ENCODE peak calls at places on chromosomes 4 and X, in four cellular contexts. A, T, R and O are unnamed samples.

GRCh38 chr4:28313729-28314713 is 1453.4 kb downstream of the STIM2 start:
- DNase-seq in A (no peak), T (no peak), R (no peak), O (no peak)

GRCh38 chr4:169033660-169034059 is 23.6 kb upstream of the CBR4 start:
- DNase-seq in A (no peak), T (no peak), R (no peak), O (no peak)

GRCh38 chr4:174474457-174475075 is 47.7 kb downstream of the HPGD start:
- DNase-seq in A (no peak), T (no peak), R (no peak), O (no peak)

GRCh38 chr4:102778720-102779119 is 18.0 kb upstream of the MANBA start:
- DNase-seq in A (no peak), T (no peak), R (no peak), O (no peak)

GRCh38 chrX:22192419-22193086 is 80.2 kb upstream of the CBLL2 start:
- DNase-seq in A (peak; percentile 79), T (peak; percentile 61), R (peak; percentile 56), O (peak; percentile 65)

GRCh38 chrX:17939724-17940123 is 78.6 kb upstream of the RAI2 start:
- DNase-seq in A (no peak), T (no peak), R (no peak), O (no peak)

GRCh38 chrX:96684339-96685204 is at the start of gene DIAPH2:
- DNase-seq in A (peak; percentile 92), T (peak; percentile 82), R (peak; percentile 75), O (peak; percentile 82)

GRCh38 chr4:31467781-31468180 is 747.6 kb downstream of the PCDH7 start:
- DNase-seq in A (no peak), T (no peak), R (no peak), O (peak; percentile 34)

GRCh38 chr4:121217385-121217784 is 53.3 kb upstream of the TNIP3 start:
- DNase-seq in A (no peak), T (no peak), R (peak; percentile 46), O (peak; percentile 50)

GRCh38 chrX:13123857-13124345 is 79.5 kb upstream of the FAM9C start:
- DNase-seq in A (no peak), T (no peak), R (peak; percentile 85), O (peak; percentile 49)

GRCh38 chr4:179762840-179763239 is 2320.6 kb upstream of the AGA start:
- DNase-seq in A (no peak), T (no peak), R (no peak), O (no peak)

GRCh38 chr4:156970501-156971167 is 965 bp downstream of the PDGFC start:
- DNase-seq in A (peak; percentile 89), T (peak; percentile 13), R (peak; percentile 62), O (peak; percentile 77)

GRCh38 chr4:173223743-173224142 is 55.1 kb downstream of the GALNT7 start:
- DNase-seq in A (no peak), T (no peak), R (no peak), O (no peak)

GRCh38 chr4:132642196-132642817 is 506.8 kb upstream of the PCDH10 start:
- DNase-seq in A (no peak), T (peak; percentile 4), R (peak; percentile 12), O (peak; percentile 65)

GRCh38 chr4:144582975-144583374 is 63.0 kb upstream of the HHIP start:
- DNase-seq in A (no peak), T (no peak), R (peak; percentile 28), O (no peak)

GRCh38 chrX:112785323-112785722 is 55.3 kb downstream of the AMOT start:
- DNase-seq in A (no peak), T (no peak), R (no peak), O (no peak)

GRCh38 chr4:152640058-152640921 is 39.5 kb downstream of the TMEM154 start:
- DNase-seq in A (no peak), T (no peak), R (peak; percentile 28), O (peak; percentile 51)

GRCh38 chr4:17336524-17336941 is 175.4 kb downstream of the QDPR start:
- DNase-seq in A (no peak), T (peak; percentile 83), R (peak; percentile 48), O (peak; percentile 53)

GRCh38 chrX:63740382-63740781 is 44.6 kb downstream of the ARHGEF9 start:
- DNase-seq in A (no peak), T (no peak), R (no peak), O (no peak)

GRCh38 chrX:3592184-3592583 is 121.3 kb downstream of the PRKX start:
- DNase-seq in A (no peak), T (no peak), R (no peak), O (no peak)

GRCh38 chrX:1914606-1915365 is 299.9 kb downstream of the ASMT start:
- DNase-seq in A (no peak), T (no peak), R (no peak), O (no peak)

GRCh38 chr4:39045791-39046221 is 13.6 kb upstream of the TMEM156 start:
- DNase-seq in A (no peak), T (no peak), R (peak; percentile 21), O (peak; percentile 51)

GRCh38 chr4:80134936-80135701 is 62.1 kb upstream of the ANTXR2 start:
- DNase-seq in A (no peak), T (no peak), R (peak; percentile 42), O (peak; percentile 19)

GRCh38 chr4:152038238-152038637 is 277.4 kb upstream of the GATB start:
- DNase-seq in A (no peak), T (no peak), R (peak; percentile 90), O (peak; percentile 34)

GRCh38 chr4:94304365-94304971 is 38.2 kb downstream of the HPGDS start:
- DNase-seq in A (no peak), T (peak; percentile 6), R (peak; percentile 42), O (peak; percentile 73)

GRCh38 chr4:163536101-163536500 is 41.6 kb downstream of the TMA16 start:
- DNase-seq in A (no peak), T (no peak), R (peak; percentile 61), O (no peak)